ENCODE peak calls at places on chromosomes 5 and 9, in nine cellular contexts. One of them, this sample, is unnamed.

GRCh38 chr9:71384343-71384742 is 262.9 kb upstream of the TRPM3 start:
- DNase-seq in substantia nigra: no peak
- DNase-seq in body of pancreas: no peak
- DNase-seq in heart right ventricle: no peak
- DNase-seq in GM23248: no peak
- DNase-seq in EL: no peak
- DNase-seq in T1000: no peak
- DNase-seq in fibroblast of the conjunctiva: no peak
- DNase-seq in thyroid gland: no peak
- DNase-seq in this sample: no peak

GRCh38 chr9:133731876-133732321 is 6.3 kb downstream of the SARDH start:
- DNase-seq in body of pancreas: peak; percentile 95
- DNase-seq in T1000: no peak
- DNase-seq in GM23248: peak; percentile 54
- DNase-seq in thyroid gland: no peak
- DNase-seq in EL: peak; percentile 40
- DNase-seq in heart right ventricle: no peak
- DNase-seq in substantia nigra: no peak
- DNase-seq in fibroblast of the conjunctiva: no peak
- DNase-seq in this sample: peak; percentile 89

GRCh38 chr5:137778772-137779564 is 24.8 kb upstream of the HNRNPA0 start:
- DNase-seq in substantia nigra: no peak
- DNase-seq in fibroblast of the conjunctiva: peak; percentile 24
- DNase-seq in body of pancreas: no peak
- DNase-seq in GM23248: peak; percentile 58
- DNase-seq in thyroid gland: no peak
- DNase-seq in heart right ventricle: no peak
- DNase-seq in T1000: no peak
- DNase-seq in EL: peak; percentile 53
- DNase-seq in this sample: no peak

GRCh38 chr5:96324708-96325107 is 108.3 kb downstream of the PCSK1 start:
- DNase-seq in EL: peak; percentile 93
- DNase-seq in fibroblast of the conjunctiva: peak; percentile 79
- DNase-seq in heart right ventricle: no peak
- DNase-seq in GM23248: peak; percentile 87
- DNase-seq in T1000: no peak
- DNase-seq in substantia nigra: no peak
- DNase-seq in body of pancreas: no peak
- DNase-seq in thyroid gland: no peak
- DNase-seq in this sample: no peak

GRCh38 chr5:134913795-134914194 is 8.9 kb downstream of the PCBD2 start:
- DNase-seq in GM23248: no peak
- DNase-seq in thyroid gland: no peak
- DNase-seq in fibroblast of the conjunctiva: no peak
- DNase-seq in substantia nigra: no peak
- DNase-seq in heart right ventricle: no peak
- DNase-seq in T1000: no peak
- DNase-seq in body of pancreas: no peak
- DNase-seq in EL: no peak
- DNase-seq in this sample: no peak

GRCh38 chr9:36189978-36190377 is 743 bp upstream of the CLTA start:
- DNase-seq in EL: no peak
- DNase-seq in substantia nigra: no peak
- DNase-seq in body of pancreas: peak; percentile 16
- DNase-seq in GM23248: peak; percentile 40
- DNase-seq in thyroid gland: peak; percentile 43
- DNase-seq in T1000: no peak
- DNase-seq in heart right ventricle: no peak
- DNase-seq in fibroblast of the conjunctiva: no peak
- DNase-seq in this sample: no peak

GRCh38 chr9:86614871-86615849 is 260.9 kb upstream of the TUT7 start:
- DNase-seq in GM23248: peak; percentile 88
- DNase-seq in body of pancreas: peak; percentile 33
- DNase-seq in T1000: no peak
- DNase-seq in substantia nigra: no peak
- DNase-seq in EL: peak; percentile 58
- DNase-seq in heart right ventricle: no peak
- DNase-seq in fibroblast of the conjunctiva: peak; percentile 32
- DNase-seq in thyroid gland: peak; percentile 2
- DNase-seq in this sample: peak; percentile 14

GRCh38 chr9:133737774-133738038 is 446 bp downstream of the SARDH start:
- DNase-seq in substantia nigra: no peak
- DNase-seq in EL: no peak
- DNase-seq in GM23248: no peak
- DNase-seq in body of pancreas: no peak
- DNase-seq in T1000: no peak
- DNase-seq in heart right ventricle: no peak
- DNase-seq in thyroid gland: no peak
- DNase-seq in fibroblast of the conjunctiva: no peak
- DNase-seq in this sample: no peak

GRCh38 chr5:179824745-179825112 is 4.0 kb downstream of the SQSTM1 start:
- DNase-seq in substantia nigra: no peak
- DNase-seq in fibroblast of the conjunctiva: no peak
- DNase-seq in T1000: no peak
- DNase-seq in EL: no peak
- DNase-seq in thyroid gland: no peak
- DNase-seq in GM23248: no peak
- DNase-seq in body of pancreas: no peak
- DNase-seq in heart right ventricle: no peak
- DNase-seq in this sample: no peak

GRCh38 chr9:17063535-17064135 is 71.2 kb upstream of the CNTLN start:
- DNase-seq in T1000: no peak
- DNase-seq in substantia nigra: no peak
- DNase-seq in GM23248: peak; percentile 74
- DNase-seq in thyroid gland: no peak
- DNase-seq in body of pancreas: peak; percentile 33
- DNase-seq in heart right ventricle: no peak
- DNase-seq in fibroblast of the conjunctiva: peak; percentile 59
- DNase-seq in EL: peak; percentile 50
- DNase-seq in this sample: peak; percentile 38

GRCh38 chr9:91341258-91341746 is 20.4 kb downstream of the AUH start:
- DNase-seq in GM23248: no peak
- DNase-seq in T1000: no peak
- DNase-seq in substantia nigra: no peak
- DNase-seq in thyroid gland: no peak
- DNase-seq in EL: no peak
- DNase-seq in body of pancreas: peak; percentile 53
- DNase-seq in heart right ventricle: no peak
- DNase-seq in fibroblast of the conjunctiva: no peak
- DNase-seq in this sample: no peak

GRCh38 chr5:10133830-10134229 is 115.9 kb downstream of the ATPSCKMT start:
- DNase-seq in body of pancreas: no peak
- DNase-seq in substantia nigra: no peak
- DNase-seq in GM23248: peak; percentile 47
- DNase-seq in heart right ventricle: no peak
- DNase-seq in thyroid gland: no peak
- DNase-seq in fibroblast of the conjunctiva: no peak
- DNase-seq in T1000: no peak
- DNase-seq in EL: peak; percentile 31
- DNase-seq in this sample: no peak

GRCh38 chr9:14433841-14434511 is 120.0 kb upstream of the NFIB start:
- DNase-seq in fibroblast of the conjunctiva: peak; percentile 72
- DNase-seq in body of pancreas: peak; percentile 16
- DNase-seq in thyroid gland: no peak
- DNase-seq in T1000: no peak
- DNase-seq in substantia nigra: no peak
- DNase-seq in heart right ventricle: peak; percentile 27
- DNase-seq in EL: peak; percentile 55
- DNase-seq in GM23248: peak; percentile 72
- DNase-seq in this sample: no peak

GRCh38 chr5:57408714-57409113 is 73.9 kb downstream of the ACTBL2 start:
- DNase-seq in thyroid gland: no peak
- DNase-seq in EL: no peak
- DNase-seq in fibroblast of the conjunctiva: peak; percentile 56
- DNase-seq in heart right ventricle: no peak
- DNase-seq in body of pancreas: no peak
- DNase-seq in GM23248: peak; percentile 64
- DNase-seq in substantia nigra: no peak
- DNase-seq in T1000: no peak
- DNase-seq in this sample: no peak

GRCh38 chr9:82805027-82805426 is 257.9 kb downstream of the RASEF start:
- DNase-seq in GM23248: no peak
- DNase-seq in EL: no peak
- DNase-seq in substantia nigra: no peak
- DNase-seq in thyroid gland: no peak
- DNase-seq in heart right ventricle: no peak
- DNase-seq in fibroblast of the conjunctiva: no peak
- DNase-seq in body of pancreas: no peak
- DNase-seq in T1000: no peak
- DNase-seq in this sample: no peak

GRCh38 chr5:180832638-180833068 is 28.4 kb downstream of the ZFP62 start:
- DNase-seq in T1000: no peak
- DNase-seq in fibroblast of the conjunctiva: no peak
- DNase-seq in EL: no peak
- DNase-seq in body of pancreas: no peak
- DNase-seq in heart right ventricle: no peak
- DNase-seq in substantia nigra: no peak
- DNase-seq in GM23248: peak; percentile 4
- DNase-seq in thyroid gland: no peak
- DNase-seq in this sample: no peak

GRCh38 chr5:151773979-151774378 is 2.2 kb downstream of the G3BP1 start:
- DNase-seq in GM23248: peak; percentile 31
- DNase-seq in body of pancreas: no peak
- DNase-seq in EL: no peak
- DNase-seq in T1000: no peak
- DNase-seq in fibroblast of the conjunctiva: no peak
- DNase-seq in heart right ventricle: no peak
- DNase-seq in substantia nigra: no peak
- DNase-seq in thyroid gland: no peak
- DNase-seq in this sample: no peak

GRCh38 chr9:33988219-33988890 is 60.3 kb downstream of the UBAP2 start:
- DNase-seq in fibroblast of the conjunctiva: no peak
- DNase-seq in EL: no peak
- DNase-seq in substantia nigra: no peak
- DNase-seq in heart right ventricle: no peak
- DNase-seq in GM23248: peak; percentile 1
- DNase-seq in thyroid gland: no peak
- DNase-seq in body of pancreas: no peak
- DNase-seq in T1000: no peak
- DNase-seq in this sample: no peak

GRCh38 chr5:134255418-134256150 is 29.7 kb upstream of the PPP2CA start:
- DNase-seq in heart right ventricle: no peak
- DNase-seq in T1000: no peak
- DNase-seq in thyroid gland: no peak
- DNase-seq in fibroblast of the conjunctiva: no peak
- DNase-seq in body of pancreas: no peak
- DNase-seq in substantia nigra: no peak
- DNase-seq in EL: peak; percentile 67
- DNase-seq in GM23248: peak; percentile 69
- DNase-seq in this sample: no peak

GRCh38 chr5:180389252-180390101 is 36.3 kb upstream of the GFPT2 start:
- DNase-seq in GM23248: peak; percentile 17
- DNase-seq in body of pancreas: no peak
- DNase-seq in EL: peak; percentile 9
- DNase-seq in thyroid gland: no peak
- DNase-seq in fibroblast of the conjunctiva: no peak
- DNase-seq in T1000: no peak
- DNase-seq in substantia nigra: no peak
- DNase-seq in heart right ventricle: peak; percentile 35
- DNase-seq in this sample: no peak

GRCh38 chr9:2241875-2242741 is 227.0 kb downstream of the SMARCA2 start:
- DNase-seq in substantia nigra: peak; percentile 39
- DNase-seq in thyroid gland: peak; percentile 80
- DNase-seq in T1000: peak; percentile 45
- DNase-seq in fibroblast of the conjunctiva: peak; percentile 58
- DNase-seq in EL: peak; percentile 85
- DNase-seq in GM23248: peak; percentile 90
- DNase-seq in body of pancreas: peak; percentile 85
- DNase-seq in heart right ventricle: peak; percentile 79
- DNase-seq in this sample: peak; percentile 67

GRCh38 chr5:33244441-33245150 is 196.2 kb upstream of the TARS1 start:
- DNase-seq in T1000: no peak
- DNase-seq in EL: no peak
- DNase-seq in body of pancreas: no peak
- DNase-seq in fibroblast of the conjunctiva: no peak
- DNase-seq in substantia nigra: no peak
- DNase-seq in GM23248: no peak
- DNase-seq in heart right ventricle: no peak
- DNase-seq in thyroid gland: no peak
- DNase-seq in this sample: no peak

GRCh38 chr9:91580136-91580535 is 156.5 kb upstream of the NFIL3 start:
- DNase-seq in EL: peak; percentile 52
- DNase-seq in substantia nigra: no peak
- DNase-seq in heart right ventricle: no peak
- DNase-seq in GM23248: peak; percentile 68
- DNase-seq in fibroblast of the conjunctiva: no peak
- DNase-seq in T1000: no peak
- DNase-seq in body of pancreas: no peak
- DNase-seq in thyroid gland: no peak
- DNase-seq in this sample: no peak

GRCh38 chr9:94655739-94656138 is 16.4 kb upstream of the FBP1 start:
- DNase-seq in EL: no peak
- DNase-seq in body of pancreas: no peak
- DNase-seq in GM23248: no peak
- DNase-seq in thyroid gland: no peak
- DNase-seq in fibroblast of the conjunctiva: no peak
- DNase-seq in heart right ventricle: no peak
- DNase-seq in T1000: no peak
- DNase-seq in substantia nigra: no peak
- DNase-seq in this sample: no peak

GRCh38 chr9:124341455-124342170 is 73.6 kb downstream of the PSMB7 start:
- DNase-seq in T1000: no peak
- DNase-seq in GM23248: no peak
- DNase-seq in thyroid gland: no peak
- DNase-seq in body of pancreas: no peak
- DNase-seq in substantia nigra: no peak
- DNase-seq in EL: no peak
- DNase-seq in heart right ventricle: no peak
- DNase-seq in fibroblast of the conjunctiva: no peak
- DNase-seq in this sample: no peak

GRCh38 chr5:168706655-168707069 is 127.5 kb upstream of the PANK3 start:
- DNase-seq in substantia nigra: peak; percentile 6
- DNase-seq in GM23248: peak; percentile 53
- DNase-seq in thyroid gland: peak; percentile 49
- DNase-seq in body of pancreas: no peak
- DNase-seq in fibroblast of the conjunctiva: no peak
- DNase-seq in T1000: peak; percentile 5
- DNase-seq in heart right ventricle: no peak
- DNase-seq in EL: peak; percentile 35
- DNase-seq in this sample: peak; percentile 24

GRCh38 chr9:95008151-95008771 is 281.8 kb downstream of the AOPEP start:
- DNase-seq in heart right ventricle: no peak
- DNase-seq in substantia nigra: no peak
- DNase-seq in thyroid gland: peak; percentile 77
- DNase-seq in body of pancreas: no peak
- DNase-seq in EL: peak; percentile 26
- DNase-seq in GM23248: peak; percentile 45
- DNase-seq in T1000: no peak
- DNase-seq in fibroblast of the conjunctiva: no peak
- DNase-seq in this sample: no peak

GRCh38 chr5:146789712-146790660 is 88.6 kb downstream of the PPP2R2B start:
- DNase-seq in substantia nigra: no peak
- DNase-seq in thyroid gland: no peak
- DNase-seq in fibroblast of the conjunctiva: no peak
- DNase-seq in heart right ventricle: no peak
- DNase-seq in body of pancreas: no peak
- DNase-seq in EL: no peak
- DNase-seq in T1000: no peak
- DNase-seq in GM23248: no peak
- DNase-seq in this sample: no peak

GRCh38 chr9:693460-694390 is 147.8 kb upstream of the DMRT1 start:
- DNase-seq in substantia nigra: no peak
- DNase-seq in body of pancreas: peak; percentile 45
- DNase-seq in T1000: no peak
- DNase-seq in fibroblast of the conjunctiva: no peak
- DNase-seq in GM23248: peak; percentile 90
- DNase-seq in thyroid gland: peak; percentile 65
- DNase-seq in EL: peak; percentile 73
- DNase-seq in heart right ventricle: no peak
- DNase-seq in this sample: no peak

GRCh38 chr5:96963267-96963666 is 27.4 kb downstream of the LNPEP start:
- DNase-seq in thyroid gland: peak; percentile 7
- DNase-seq in GM23248: peak; percentile 95
- DNase-seq in fibroblast of the conjunctiva: peak; percentile 67
- DNase-seq in EL: peak; percentile 73
- DNase-seq in substantia nigra: no peak
- DNase-seq in body of pancreas: peak; percentile 54
- DNase-seq in heart right ventricle: peak; percentile 25
- DNase-seq in T1000: no peak
- DNase-seq in this sample: peak; percentile 13

GRCh38 chr9:90805006-90805993 is 3.7 kb downstream of the SYK start:
- DNase-seq in EL: no peak
- DNase-seq in fibroblast of the conjunctiva: no peak
- DNase-seq in heart right ventricle: no peak
- DNase-seq in GM23248: no peak
- DNase-seq in substantia nigra: no peak
- DNase-seq in T1000: no peak
- DNase-seq in body of pancreas: no peak
- DNase-seq in thyroid gland: peak; percentile 19
- DNase-seq in this sample: no peak